ENCODE peak calls at places on chromosomes 2 and 18, in seven cellular contexts. W, C, E, L, X, B and F are unnamed samples.
A peak's percentile ranks its signal among the peaks of the same experiment; 100 is the strongest.

GRCh38 chr2:101253013-101253712 is 477 bp downstream of the CNOT11 start:
- DNase-seq in E (peak; percentile 84), C (peak; percentile 73), L (peak; percentile 75), W (peak; percentile 49), B (peak; percentile 76), X (peak; percentile 42), F (peak; percentile 55)

GRCh38 chr2:74317696-74318095 is 25.5 kb downstream of the SLC4A5 start:
- DNase-seq in W (no peak), L (no peak), B (no peak), X (peak; percentile 1), E (no peak), C (no peak), F (no peak)

GRCh38 chr18:13531681-13532325 is 194.6 kb downstream of the FAM210A start:
- DNase-seq in C (no peak), E (peak; percentile 46), L (no peak), X (no peak), B (no peak), W (no peak), F (no peak)

GRCh38 chr2:207143474-207144190 is 22.1 kb downstream of the KLF7 start:
- DNase-seq in E (peak; percentile 90), X (peak; percentile 65), B (peak; percentile 86), C (peak; percentile 51), L (no peak), W (peak; percentile 70), F (peak; percentile 53)

GRCh38 chr18:13608791-13609552 is 117.4 kb downstream of the FAM210A start:
- DNase-seq in L (no peak), W (no peak), X (no peak), C (no peak), E (no peak), B (no peak), F (no peak)

GRCh38 chr18:3619746-3620145 is 169.8 kb downstream of the TGIF1 start:
- DNase-seq in E (no peak), C (no peak), L (no peak), W (no peak), X (no peak), B (no peak), F (no peak)

GRCh38 chr2:9076210-9076609 is 72.7 kb upstream of the MBOAT2 start:
- DNase-seq in E (no peak), L (peak; percentile 42), W (no peak), B (no peak), C (no peak), X (no peak), F (no peak)

GRCh38 chr2:208248601-208249000 is 6.3 kb downstream of the IDH1 start:
- DNase-seq in W (no peak), L (no peak), C (no peak), X (no peak), E (no peak), B (no peak), F (no peak)

GRCh38 chr18:21439453-21439852 is 161.1 kb downstream of the ESCO1 start:
- DNase-seq in E (no peak), B (no peak), X (no peak), L (peak; percentile 94), W (no peak), C (no peak), F (no peak)

GRCh38 chr18:79008356-79008940 is 28.8 kb downstream of the SALL3 start:
- DNase-seq in W (no peak), E (no peak), L (no peak), X (no peak), C (no peak), B (no peak), F (no peak)

GRCh38 chr18:48365965-48366364 is 43.2 kb downstream of the ZBTB7C start:
- DNase-seq in E (no peak), B (no peak), C (no peak), L (no peak), W (no peak), X (no peak), F (no peak)

GRCh38 chr2:157339965-157340655 is 14.5 kb upstream of the ERMN start:
- DNase-seq in X (no peak), W (no peak), E (no peak), B (no peak), C (no peak), L (peak; percentile 8), F (no peak)

GRCh38 chr2:61263848-61264247 is 101.9 kb downstream of the C2orf74 start:
- DNase-seq in B (no peak), W (no peak), X (no peak), E (no peak), C (no peak), L (no peak), F (no peak)

GRCh38 chr2:135903650-135904049 is 27.4 kb upstream of the MCM6 start:
- DNase-seq in L (no peak), W (no peak), B (no peak), E (no peak), C (no peak), X (no peak), F (no peak)

GRCh38 chr18:70172225-70172624 is 33.3 kb downstream of the RTTN start:
- DNase-seq in X (no peak), B (no peak), L (peak; percentile 44), E (no peak), W (no peak), C (no peak), F (no peak)